ENCODE peak calls at places on chromosome 5, in ten cellular contexts. P is choroid plexus epithelial cell, Y is fibroblast of mammary gland, U is sigmoid colon, X is astrocyte, C is right atrium auricular region, K is heart left ventricle, L is adrenal gland, B is esophagus squamous epithelium, D is astrocyte of the spinal cord. S is an unnamed sample.

GRCh38 chr5:80866372-80866771 is 93.8 kb upstream of the RASGRF2 start:
- DNase-seq in B (no peak), P (no peak), U (no peak), D (no peak), L (no peak), X (no peak), C (no peak), Y (no peak), K (no peak), S (no peak)

GRCh38 chr5:124628721-124629596 is 117.5 kb downstream of the ZNF608 start:
- DNase-seq in U (peak; percentile 70), D (peak; percentile 98), Y (peak; percentile 98), L (peak; percentile 95), X (peak; percentile 98), C (peak; percentile 82), P (peak; percentile 98), B (no peak), K (no peak), S (peak; percentile 91)

GRCh38 chr5:151451626-151452520 is 4.5 kb downstream of the SLC36A1 start:
- DNase-seq in B (no peak), P (peak; percentile 43), C (no peak), Y (peak; percentile 66), K (no peak), L (no peak), X (peak; percentile 50), D (peak; percentile 61), U (no peak), S (peak; percentile 29)

GRCh38 chr5:72747826-72748225 is 68.6 kb upstream of the TNPO1 start:
- DNase-seq in X (no peak), B (no peak), L (no peak), U (no peak), P (no peak), C (no peak), K (no peak), D (no peak), Y (no peak), S (no peak)

GRCh38 chr5:154394328-154394727 is 51.5 kb upstream of the SAP30L start:
- DNase-seq in K (no peak), B (no peak), C (no peak), Y (no peak), X (no peak), D (no peak), L (peak; percentile 59), U (no peak), P (no peak), S (no peak)

GRCh38 chr5:110768138-110768845 is 29.5 kb downstream of the SLC25A46 start:
- DNase-seq in D (peak; percentile 15), U (no peak), C (no peak), Y (peak; percentile 80), K (no peak), L (no peak), B (no peak), P (peak; percentile 70), X (peak; percentile 39), S (peak; percentile 78)

GRCh38 chr5:54703091-54703490 is 185.5 kb downstream of the SNX18 start:
- DNase-seq in Y (peak; percentile 96), U (peak; percentile 73), X (peak; percentile 91), B (no peak), L (peak; percentile 39), P (peak; percentile 68), C (peak; percentile 77), D (peak; percentile 87), K (no peak), S (peak; percentile 95)

GRCh38 chr5:133662578-133662977 is 50.2 kb upstream of the FSTL4 start:
- DNase-seq in X (no peak), P (no peak), C (peak; percentile 21), D (no peak), B (no peak), L (no peak), K (no peak), Y (no peak), U (no peak), S (no peak)

GRCh38 chr5:142507528-142507927 is 178.4 kb downstream of the FGF1 start:
- DNase-seq in U (no peak), Y (peak; percentile 31), X (no peak), C (no peak), P (no peak), B (no peak), D (no peak), K (no peak), L (no peak), S (no peak)

GRCh38 chr5:31120642-31120948 is 72.9 kb upstream of the CDH6 start:
- DNase-seq in K (no peak), L (no peak), X (no peak), U (no peak), C (no peak), D (no peak), P (no peak), B (no peak), Y (no peak), S (no peak)

GRCh38 chr5:138850854-138851253 is 24.3 kb downstream of the LRRTM2 start:
- DNase-seq in P (no peak), L (no peak), K (no peak), Y (peak; percentile 54), B (no peak), C (no peak), D (no peak), U (no peak), X (no peak), S (peak; percentile 21)

GRCh38 chr5:150299571-150300327 is 3.0 kb downstream of the ARSI start:
- DNase-seq in Y (peak; percentile 78), C (no peak), X (peak; percentile 37), B (no peak), P (no peak), U (no peak), D (peak; percentile 54), L (no peak), K (no peak), S (peak; percentile 46)

GRCh38 chr5:58165152-58165551 is 294.7 kb downstream of the PLK2 start:
- DNase-seq in X (no peak), L (no peak), B (no peak), C (no peak), P (no peak), Y (no peak), K (no peak), U (no peak), D (no peak), S (no peak)

GRCh38 chr5:143698534-143698933 is 113.4 kb upstream of the HMHB1 start:
- DNase-seq in P (no peak), C (no peak), U (no peak), Y (no peak), K (no peak), D (no peak), B (no peak), X (no peak), L (no peak), S (no peak)

GRCh38 chr5:171975262-171975876 is 31.1 kb downstream of the FBXW11 start:
- DNase-seq in Y (no peak), B (no peak), U (no peak), X (peak; percentile 75), D (peak; percentile 76), L (no peak), P (peak; percentile 72), C (no peak), K (no peak), S (peak; percentile 11)

GRCh38 chr5:39624268-39624886 is 199.6 kb upstream of the DAB2 start:
- DNase-seq in Y (peak; percentile 71), D (peak; percentile 17), C (no peak), U (no peak), K (no peak), X (no peak), L (no peak), P (peak; percentile 67), B (no peak), S (peak; percentile 14)

GRCh38 chr5:53350991-53351770 is 129.2 kb upstream of the FST start:
- DNase-seq in C (no peak), L (no peak), U (no peak), P (peak; percentile 49), B (no peak), K (no peak), Y (no peak), X (no peak), D (no peak), S (no peak)

GRCh38 chr5:106312360-106312759 is 1358.4 kb downstream of the EFNA5 start:
- DNase-seq in K (no peak), L (no peak), B (no peak), C (no peak), D (peak; percentile 49), P (peak; percentile 51), U (no peak), X (peak; percentile 56), Y (no peak), S (peak; percentile 27)

GRCh38 chr5:173592050-173592669 is 24.3 kb downstream of the BOD1 start:
- DNase-seq in K (no peak), X (no peak), Y (peak; percentile 39), P (peak; percentile 23), B (no peak), U (no peak), D (no peak), C (no peak), L (no peak), S (no peak)
- TF ChIP-seq CTCF in K (peak; percentile 44), X (peak; percentile 51), Y (peak; percentile 69), P (peak; percentile 67), B (peak; percentile 32), U (no peak), D (peak; percentile 47), C (no peak), L (peak; percentile 52), S (peak; percentile 37)

GRCh38 chr5:78648359-78649219 is at the start of gene LHFPL2:
- DNase-seq in X (peak; percentile 56), Y (peak; percentile 55), K (peak; percentile 80), L (peak; percentile 78), C (peak; percentile 76), U (peak; percentile 88), D (peak; percentile 73), P (peak; percentile 76), B (no peak), S (peak; percentile 61)
- TF ChIP-seq CTCF in X (no peak), Y (no peak), K (no peak), L (no peak), C (no peak), U (no peak), D (no peak), P (no peak), B (no peak), S (no peak)

GRCh38 chr5:5270958-5271605 is 131.0 kb downstream of the ADAMTS16 start:
- DNase-seq in X (peak; percentile 92), U (peak; percentile 79), K (peak; percentile 36), Y (peak; percentile 79), D (peak; percentile 85), B (no peak), C (peak; percentile 70), P (peak; percentile 85), L (peak; percentile 92), S (peak; percentile 77)
- TF ChIP-seq CTCF in X (no peak), U (no peak), K (no peak), Y (peak; percentile 8), D (no peak), B (no peak), C (no peak), P (peak; percentile 15), L (peak; percentile 27), S (peak; percentile 22)

DNA sequence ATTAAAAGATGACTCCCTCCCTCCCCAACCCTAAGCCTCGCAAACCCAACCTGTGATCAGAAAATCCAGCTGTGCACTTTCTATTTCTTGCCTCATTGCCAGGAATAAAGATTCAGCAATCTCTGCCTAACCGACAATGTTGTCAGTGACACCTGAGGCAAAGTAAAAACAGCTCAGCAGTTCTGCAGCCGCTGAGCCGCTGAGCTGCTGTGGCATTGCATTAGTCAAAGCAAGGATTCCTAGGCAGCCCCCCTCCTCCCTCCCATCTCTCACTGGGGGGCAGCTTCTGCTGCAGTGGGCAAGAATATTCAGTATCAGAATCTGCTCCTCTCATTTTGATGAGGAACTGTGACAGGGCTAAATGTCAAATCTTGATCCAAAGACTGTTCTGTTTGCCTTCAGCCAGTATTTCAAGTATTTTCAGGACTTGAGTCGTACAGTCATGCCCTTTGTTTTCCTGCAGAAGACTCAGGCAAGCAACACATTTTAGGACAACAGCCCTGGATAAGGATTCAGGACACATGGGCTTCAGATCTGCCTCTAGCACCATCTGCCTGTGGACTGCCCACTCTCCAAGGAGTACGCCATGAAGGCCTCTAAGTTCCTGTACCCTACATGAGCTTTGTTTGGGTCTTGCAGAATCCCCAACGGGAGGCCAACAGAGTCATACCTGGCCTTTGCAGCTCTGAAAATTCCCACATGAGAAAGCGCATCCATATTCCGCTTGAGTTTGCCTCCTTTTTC is 41.1 kb upstream of the DAP start:
- DNase-seq in K (no peak), U (no peak), B (no peak), C (no peak), L (no peak), Y (peak; percentile 11), P (peak; percentile 22), D (no peak), X (no peak), S (no peak)
- TF ChIP-seq CTCF in K (peak; percentile 32), U (no peak), B (no peak), C (no peak), L (no peak), Y (peak; percentile 3), P (peak; percentile 29), D (peak; percentile 4), X (no peak), S (peak; percentile 24)